ENCODE peak calls at places on chromosomes 6 and 20, in ten cellular contexts. X, S, M, K, Q, B, W, G, D and P are unnamed samples. For H3K4me1 and H3K9me3, the result is how much of the 10 kb centered on the place peaks cover.

GRCh38 chr6:62009445-62009844 is 276.6 kb downstream of the KHDRBS2 start:
- DNase-seq in D (no peak), W (no peak), X (no peak), K (no peak), M (no peak), B (no peak), G (no peak), S (no peak), Q (no peak), P (no peak)

GRCh38 chr6:118963003-118963402 is 28.0 kb upstream of the MCM9 start:
- DNase-seq in W (no peak), X (no peak), D (peak), Q (peak), S (peak), G (no peak), B (peak), M (no peak), K (no peak), P (peak)

GRCh38 chr6:76682842-76683241 is 610.4 kb upstream of the IMPG1 start:
- DNase-seq in Q (peak), B (peak), X (no peak), M (no peak), S (peak), G (peak), W (no peak), K (peak), D (peak), P (peak)

GRCh38 chr20:25368526-25368925 is 22.1 kb downstream of the ABHD12 start:
- DNase-seq in K (no peak), S (no peak), M (no peak), G (no peak), Q (no peak), B (no peak), D (no peak), W (no peak), X (no peak), P (no peak)

GRCh38 chr6:69795469-69796080 is 1.2 kb downstream of the LMBRD1 start:
- DNase-seq in Q (no peak), M (no peak), G (peak), S (no peak), X (no peak), D (peak), B (peak), W (no peak), K (no peak), P (peak)

GRCh38 chr20:50153153-50153499 is 397 bp downstream of the PEDS1 start:
- DNase-seq in B (peak), K (no peak), G (no peak), Q (no peak), M (no peak), S (no peak), X (no peak), D (no peak), W (no peak), P (peak)

GRCh38 chr20:48822879-48823385 is 4.9 kb downstream of the PREX1 start:
- DNase-seq in Q (no peak), W (no peak), X (no peak), D (no peak), M (no peak), S (no peak), K (no peak), G (no peak), B (no peak), P (no peak)

GRCh38 chr6:33144373-33144772 is 47.9 kb downstream of the COL11A2 start:
- DNase-seq in S (no peak), K (no peak), B (peak), X (peak), G (no peak), D (no peak), M (no peak), W (no peak), Q (no peak), P (peak)

GRCh38 chr6:11828185-11828897 is 49.7 kb upstream of the ADTRP start:
- DNase-seq in W (no peak), X (no peak), Q (peak), M (no peak), S (no peak), D (peak), G (no peak), B (no peak), K (no peak), P (peak)

GRCh38 chr20:20733943-20734342 is 21.5 kb upstream of the RALGAPA2 start:
- DNase-seq in K (no peak), B (no peak), D (no peak), M (no peak), G (no peak), Q (no peak), S (no peak), W (no peak), X (no peak), P (no peak)

GRCh38 chr6:10521104-10521808 is at the start of gene GCNT2:
- DNase-seq in Q (peak), W (peak), K (peak), S (no peak), D (no peak), X (no peak), B (no peak), G (peak), M (peak), P (peak)

GRCh38 chr6:71248306-71248705 is 40.3 kb upstream of the OGFRL1 start:
- DNase-seq in D (no peak), K (peak), Q (peak), W (no peak), M (no peak), X (peak), S (no peak), B (peak), G (no peak), P (peak)

GRCh38 chr6:28922004-28922840 is 1.6 kb downstream of the TRIM27 start:
- DNase-seq in M (peak), K (peak), G (peak), W (no peak), B (peak), D (peak), S (peak), Q (peak), X (peak), P (no peak)

GRCh38 chr6:144661101-144661806 is 376.1 kb downstream of the UTRN start:
- DNase-seq in X (peak), W (no peak), S (no peak), D (no peak), K (peak), G (no peak), B (peak), M (no peak), Q (peak), P (no peak)

GRCh38 chr6:118495639-118496296 is 52.3 kb upstream of the PLN start:
- DNase-seq in Q (peak), W (peak), X (peak), G (no peak), M (no peak), S (peak), B (peak), D (no peak), K (peak), P (no peak)

GRCh38 chr20:53579266-53579580 is 14.4 kb downstream of the ZNF217 start:
- DNase-seq in Q (no peak), D (no peak), X (no peak), W (no peak), S (no peak), G (no peak), B (no peak), M (no peak), K (no peak), P (no peak)

GRCh38 chr20:17611540-17612286 is 41.8 kb downstream of the DSTN start:
- DNase-seq in K (peak), W (no peak), G (peak), S (peak), X (peak), M (peak), Q (no peak), B (peak), D (peak), P (no peak)

GRCh38 chr20:57076202-57076651 is 190.2 kb downstream of the BMP7 start:
- DNase-seq in X (peak), Q (no peak), S (no peak), K (peak), G (peak), W (no peak), D (no peak), M (peak), B (peak), P (no peak)

GRCh38 chr20:33659341-33660034 is 2.6 kb upstream of the C20orf144 start:
- DNase-seq in D (no peak), K (no peak), S (no peak), B (no peak), Q (no peak), M (no peak), W (no peak), X (no peak), G (no peak), P (no peak)

GRCh38 chr20:34817072-34817471 is 8.4 kb downstream of the NCOA6 start:
- DNase-seq in W (no peak), K (no peak), Q (no peak), B (no peak), D (no peak), X (no peak), G (no peak), M (no peak), S (no peak), P (no peak)

GRCh38 chr6:107355659-107356058 is 103.7 kb downstream of the PDSS2 start:
- DNase-seq in S (no peak), B (no peak), G (no peak), W (no peak), K (no peak), D (no peak), Q (no peak), M (no peak), X (no peak), P (no peak)

GRCh38 chr6:18406955-18407738 is 20.0 kb downstream of the RNF144B start:
- DNase-seq in W (no peak), Q (no peak), S (no peak), X (no peak), D (no peak), K (no peak), G (no peak), M (no peak), B (peak), P (peak)

GRCh38 chr6:93183513-93183912 is 235.8 kb downstream of the EPHA7 start:
- DNase-seq in W (no peak), B (no peak), K (no peak), D (no peak), M (no peak), G (no peak), S (no peak), X (no peak), Q (no peak), P (no peak)

GRCh38 chr6:35018184-35018523 is 123.0 kb downstream of the TCP11 start:
- DNase-seq in G (no peak), B (no peak), K (no peak), X (no peak), D (no peak), M (no peak), Q (no peak), S (no peak), W (no peak), P (no peak)

GRCh38 chr6:43147691-43148477 is 23.2 kb upstream of the SRF start:
- DNase-seq in B (no peak), X (no peak), D (no peak), S (no peak), W (no peak), K (no peak), G (no peak), M (no peak), Q (no peak), P (no peak)

GRCh38 chr6:137589067-137589848 is 95.1 kb upstream of the OLIG3 start:
- DNase-seq in M (peak), G (peak), D (peak), X (peak), W (peak), S (peak), K (peak), Q (peak), B (peak), P (peak)

GRCh38 chr20:39451386-39451785 is 489.2 kb downstream of the DHX35 start:
- DNase-seq in D (no peak), K (no peak), W (no peak), Q (no peak), M (no peak), S (no peak), X (no peak), B (no peak), G (no peak), P (peak)

GRCh38 chr6:34234667-34235604 is 1.7 kb upstream of the HMGA1 start:
- DNase-seq in B (no peak), W (no peak), K (no peak), M (peak), D (no peak), S (no peak), Q (no peak), G (peak), X (no peak), P (no peak)

GRCh38 chr6:51839975-51840374 is 247.4 kb downstream of the PKHD1 start:
- DNase-seq in M (no peak), S (no peak), B (no peak), Q (no peak), G (no peak), X (no peak), W (no peak), D (no peak), K (no peak), P (no peak)

GRCh38 chr6:170093658-170094596 is 197.0 kb downstream of the DLL1 start:
- DNase-seq in M (no peak), D (no peak), K (no peak), X (no peak), S (no peak), W (no peak), G (no peak), Q (no peak), B (no peak), P (no peak)

GRCh38 chr6:134482585-134483346 is 164.9 kb upstream of the SGK1 start:
- DNase-seq in D (no peak), M (no peak), Q (no peak), W (no peak), B (no peak), K (no peak), G (peak), X (no peak), S (no peak), P (no peak)

GRCh38 chr6:14046476-14047068 is 71.0 kb upstream of the CD83 start:
- DNase-seq in D (peak), B (peak), W (no peak), X (peak), M (peak), Q (peak), K (peak), G (peak), S (peak), P (peak)

GRCh38 chr20:25032478-25033183 is 25.3 kb downstream of the ACSS1 start:
- DNase-seq in B (no peak), M (no peak), W (no peak), S (no peak), Q (no peak), D (no peak), K (peak), G (peak), X (peak), P (no peak)

GRCh38 chr6:38443750-38444149 is 196.0 kb downstream of the BTBD9 start:
- DNase-seq in G (peak), W (no peak), Q (no peak), S (no peak), K (no peak), M (no peak), B (no peak), X (no peak), D (no peak), P (no peak)

GRCh38 chr6:155388546-155388945 is 67.1 kb downstream of the NOX3 start:
- DNase-seq in S (no peak), M (no peak), W (no peak), K (no peak), D (no peak), Q (peak), B (no peak), G (no peak), X (no peak), P (peak)

GRCh38 chr6:7086488-7086887 is 21.3 kb upstream of the RREB1 start:
- DNase-seq in G (no peak), Q (peak), D (peak), X (no peak), B (peak), S (no peak), K (no peak), M (peak), W (no peak), P (no peak)

GRCh38 chr6:14559754-14560527 is 442.4 kb downstream of the CD83 start:
- DNase-seq in K (no peak), Q (peak), W (no peak), B (peak), X (no peak), D (no peak), G (no peak), S (no peak), M (no peak), P (no peak)

GRCh38 chr6:126064257-126064993 is 78.1 kb downstream of the TRMT11 start:
- DNase-seq in D (no peak), W (no peak), X (no peak), B (no peak), M (no peak), S (no peak), Q (peak), K (no peak), G (no peak), P (no peak)

GRCh38 chr6:126064994-126065401 is 78.7 kb downstream of the TRMT11 start:
- DNase-seq in M (no peak), W (no peak), G (peak), B (no peak), S (no peak), X (no peak), Q (no peak), K (no peak), D (no peak), P (no peak)

GRCh38 chr6:126066068-126067048 is 80.0 kb downstream of the TRMT11 start:
- DNase-seq in G (peak), X (no peak), B (no peak), D (no peak), S (no peak), K (no peak), M (no peak), Q (no peak), W (no peak), P (no peak)

GRCh38 chr6:126069457-126069856 is 83.1 kb downstream of the TRMT11 start:
- DNase-seq in X (no peak), B (no peak), Q (no peak), D (no peak), G (peak), M (no peak), W (no peak), K (no peak), S (no peak), P (no peak)

DNA sequence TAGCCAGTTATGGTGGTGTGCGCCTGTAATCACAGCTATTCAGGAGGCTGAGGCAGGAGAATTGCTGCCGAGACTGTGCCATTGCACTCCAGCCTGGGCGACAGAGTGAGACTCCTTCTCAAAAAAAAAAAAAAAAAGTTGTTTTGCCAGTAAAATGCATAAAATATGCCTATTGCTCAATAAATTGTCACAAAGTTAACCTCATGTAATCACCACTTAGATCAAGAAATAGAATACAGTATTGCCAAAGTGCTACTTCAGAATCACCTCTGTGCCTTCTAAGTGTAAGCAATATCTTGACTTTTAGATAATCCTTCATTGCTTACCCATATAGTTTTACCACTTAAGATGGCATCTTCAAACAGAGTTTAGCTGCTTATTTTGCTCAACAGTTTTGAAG is 80.7 kb downstream of the TRMT11 start:
- DNase-seq in X (no peak), Q (no peak), D (no peak), M (no peak), W (no peak), K (no peak), S (no peak), G (no peak), B (no peak), P (no peak)
- H3K4me1 ChIP-seq in X (under half), Q (under half), D (under half), M (under half), W (under half), K (under half), S (under half), G (under half), B (under half), P (under half)

DNA sequence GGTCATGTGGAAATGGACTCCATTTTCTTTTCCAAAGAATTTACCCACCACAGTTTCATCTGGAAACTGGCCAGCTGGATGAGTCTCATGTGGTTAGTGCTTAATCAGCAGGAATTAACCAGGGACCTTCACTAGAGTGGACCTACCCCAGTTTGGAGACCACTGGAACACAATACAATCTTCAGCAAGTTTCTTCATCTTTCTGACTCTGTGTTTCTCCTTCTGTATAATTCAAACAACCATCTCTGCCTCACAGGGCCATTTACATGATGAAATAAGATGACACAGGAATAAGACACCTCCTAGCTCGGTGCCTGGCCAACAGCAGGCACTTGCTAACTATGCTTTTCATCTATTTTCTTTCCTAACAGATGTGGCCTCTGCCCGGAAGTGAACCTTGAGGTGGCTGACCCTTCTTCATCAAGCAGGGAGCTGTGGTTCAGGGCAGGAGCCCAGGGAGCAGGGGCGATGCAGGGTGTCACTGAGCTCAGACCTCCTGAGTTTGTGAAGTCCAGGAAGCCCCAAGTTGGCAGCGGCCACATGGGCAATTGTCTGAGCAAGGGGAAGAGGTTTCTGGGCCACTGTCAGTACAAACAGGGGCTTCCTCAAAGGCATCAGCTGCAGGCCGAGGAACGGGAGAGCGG is 98.8 kb downstream of the SOD2 start:
- DNase-seq in X (peak), S (peak), M (no peak), K (no peak), B (peak), W (no peak), D (no peak), G (no peak), Q (peak), P (no peak)
- H3K9me3 ChIP-seq in X (under half), S (under half), M (under half), K (under half), B (under half), W (under half), D (under half), G (under half), Q (under half), P (under half)

GRCh38 chr6:27616313-27617045 is 143.6 kb upstream of the ZNF184 start:
- DNase-seq in X (no peak), K (no peak), Q (no peak), B (no peak), D (no peak), M (no peak), G (peak), W (no peak), S (no peak), P (no peak)
- H3K4me2 ChIP-seq in X (peak), K (peak), Q (peak), B (peak), D (no peak), M (peak), G (peak), W (peak), S (peak), P (no peak)

GRCh38 chr6:79073888-79074287 is 4.2 kb downstream of the PHIP start:
- DNase-seq in W (no peak), X (no peak), K (no peak), M (no peak), D (no peak), G (no peak), S (no peak), Q (no peak), B (no peak), P (no peak)
- H3K4me1 ChIP-seq in W (under half), X (under half), K (under half), M (under half), D (half or more), G (under half), S (under half), Q (under half), B (under half), P (half or more)

GRCh38 chr20:58504566-58504965 is 10.6 kb downstream of the APCDD1L start:
- DNase-seq in S (no peak), X (no peak), M (no peak), B (no peak), Q (no peak), G (no peak), D (no peak), W (no peak), K (no peak), P (no peak)

GRCh38 chr20:58500256-58500655 is 14.9 kb downstream of the APCDD1L start:
- DNase-seq in S (no peak), W (no peak), X (no peak), G (no peak), B (no peak), D (no peak), M (no peak), K (no peak), Q (no peak), P (no peak)

GRCh38 chr20:58498445-58499068 is 16.6 kb downstream of the APCDD1L start:
- DNase-seq in M (no peak), S (no peak), D (no peak), Q (no peak), X (no peak), B (no peak), K (no peak), W (no peak), G (no peak), P (no peak)

GRCh38 chr20:58508762-58509395 is 6.3 kb downstream of the APCDD1L start:
- DNase-seq in G (no peak), M (no peak), S (no peak), B (no peak), K (no peak), W (no peak), X (no peak), Q (no peak), D (no peak), P (no peak)

DNA sequence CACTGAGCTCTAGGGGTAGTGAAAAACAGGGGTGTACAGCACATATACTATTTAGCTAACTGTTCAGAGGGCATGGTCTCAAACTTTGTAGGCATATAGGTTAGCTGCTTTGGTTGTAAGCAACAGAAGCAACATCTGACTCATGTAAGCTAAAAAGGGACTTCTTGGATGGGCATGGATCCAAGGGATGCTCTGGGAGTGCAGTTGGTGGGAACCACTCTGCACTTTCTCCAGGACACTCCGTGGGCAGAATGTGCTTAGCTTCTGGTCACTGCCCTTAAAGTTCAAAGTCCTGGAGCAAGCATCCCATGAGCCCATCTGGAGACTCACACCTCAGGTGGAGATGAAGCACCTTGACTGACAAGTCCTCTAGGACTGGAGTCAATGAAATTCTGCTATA is 11.5 kb downstream of the APCDD1L start:
- DNase-seq in M (no peak), D (no peak), G (no peak), X (no peak), W (no peak), K (no peak), S (no peak), Q (no peak), B (no peak), P (no peak)
- H3K9me3 ChIP-seq in M (under half), D (under half), G (under half), X (under half), W (under half), K (under half), S (under half), Q (under half), B (under half), P (under half)